ENCODE peak calls at places on chromosomes 2 and 18, in ten cellular contexts. One of them, this sample, is unnamed.
A peak's percentile ranks its signal among the peaks of the same experiment; 100 is the strongest.

GRCh38 chr2:171894612-171894947 is 536 bp upstream of the SLC25A12 start:
- DNase-seq in IMR-90: no peak
- DNase-seq in bronchial epithelial cell: no peak
- DNase-seq in A549: peak; percentile 4
- DNase-seq in astrocyte of the spinal cord: no peak
- DNase-seq in breast epithelium: no peak
- DNase-seq in heart right ventricle: no peak
- DNase-seq in heart left ventricle: no peak
- DNase-seq in fibroblast of lung: no peak
- DNase-seq in cardiac muscle cell: no peak
- DNase-seq in this sample: no peak

GRCh38 chr2:19764998-19765397 is 136.8 kb downstream of the TTC32 start:
- DNase-seq in A549: no peak
- DNase-seq in breast epithelium: no peak
- DNase-seq in bronchial epithelial cell: no peak
- DNase-seq in heart left ventricle: no peak
- DNase-seq in IMR-90: peak; percentile 65
- DNase-seq in heart right ventricle: no peak
- DNase-seq in fibroblast of lung: peak; percentile 59
- DNase-seq in astrocyte of the spinal cord: no peak
- DNase-seq in cardiac muscle cell: peak; percentile 56
- DNase-seq in this sample: no peak

GRCh38 chr2:102193074-102193473 is 6.3 kb downstream of the IL1RL2 start:
- DNase-seq in heart right ventricle: no peak
- DNase-seq in fibroblast of lung: no peak
- DNase-seq in breast epithelium: no peak
- DNase-seq in IMR-90: peak; percentile 54
- DNase-seq in heart left ventricle: no peak
- DNase-seq in bronchial epithelial cell: peak; percentile 82
- DNase-seq in cardiac muscle cell: no peak
- DNase-seq in A549: no peak
- DNase-seq in astrocyte of the spinal cord: peak; percentile 18
- DNase-seq in this sample: no peak

GRCh38 chr18:62001396-62001795 is 108.6 kb upstream of the RNF152 start:
- DNase-seq in heart right ventricle: no peak
- DNase-seq in IMR-90: no peak
- DNase-seq in fibroblast of lung: no peak
- DNase-seq in bronchial epithelial cell: no peak
- DNase-seq in cardiac muscle cell: no peak
- DNase-seq in heart left ventricle: no peak
- DNase-seq in A549: no peak
- DNase-seq in breast epithelium: no peak
- DNase-seq in astrocyte of the spinal cord: no peak
- DNase-seq in this sample: no peak

GRCh38 chr2:147382322-147382948 is 462.4 kb upstream of the ACVR2A start:
- DNase-seq in IMR-90: no peak
- DNase-seq in cardiac muscle cell: no peak
- DNase-seq in breast epithelium: peak; percentile 53
- DNase-seq in bronchial epithelial cell: peak; percentile 97
- DNase-seq in heart right ventricle: no peak
- DNase-seq in A549: no peak
- DNase-seq in heart left ventricle: no peak
- DNase-seq in astrocyte of the spinal cord: no peak
- DNase-seq in fibroblast of lung: no peak
- DNase-seq in this sample: no peak

GRCh38 chr18:66695281-66695680 is 91.4 kb upstream of the CDH19 start:
- DNase-seq in fibroblast of lung: no peak
- DNase-seq in heart left ventricle: no peak
- DNase-seq in IMR-90: no peak
- DNase-seq in heart right ventricle: no peak
- DNase-seq in bronchial epithelial cell: no peak
- DNase-seq in astrocyte of the spinal cord: no peak
- DNase-seq in cardiac muscle cell: no peak
- DNase-seq in breast epithelium: no peak
- DNase-seq in A549: no peak
- DNase-seq in this sample: no peak

GRCh38 chr18:435940-436339 is 64.6 kb downstream of the COLEC12 start:
- DNase-seq in A549: no peak
- DNase-seq in astrocyte of the spinal cord: peak; percentile 47
- DNase-seq in bronchial epithelial cell: no peak
- DNase-seq in breast epithelium: no peak
- DNase-seq in heart left ventricle: no peak
- DNase-seq in IMR-90: peak; percentile 43
- DNase-seq in heart right ventricle: no peak
- DNase-seq in cardiac muscle cell: no peak
- DNase-seq in fibroblast of lung: no peak
- DNase-seq in this sample: no peak

GRCh38 chr2:146227395-146228393 is 1617.1 kb upstream of the ACVR2A start:
- DNase-seq in IMR-90: no peak
- DNase-seq in A549: no peak
- DNase-seq in heart right ventricle: no peak
- DNase-seq in heart left ventricle: no peak
- DNase-seq in astrocyte of the spinal cord: no peak
- DNase-seq in cardiac muscle cell: no peak
- DNase-seq in breast epithelium: no peak
- DNase-seq in bronchial epithelial cell: no peak
- DNase-seq in fibroblast of lung: no peak
- DNase-seq in this sample: no peak

GRCh38 chr2:219684721-219685689 is 57.6 kb downstream of the SLC4A3 start:
- DNase-seq in astrocyte of the spinal cord: peak; percentile 48
- DNase-seq in fibroblast of lung: peak; percentile 62
- DNase-seq in IMR-90: peak; percentile 43
- DNase-seq in cardiac muscle cell: peak; percentile 91
- DNase-seq in heart left ventricle: peak; percentile 49
- DNase-seq in bronchial epithelial cell: peak; percentile 93
- DNase-seq in A549: no peak
- DNase-seq in breast epithelium: peak; percentile 92
- DNase-seq in heart right ventricle: peak; percentile 44
- DNase-seq in this sample: no peak

GRCh38 chr2:173571021-173571821 is 216.5 kb downstream of the CDCA7 start:
- DNase-seq in bronchial epithelial cell: peak; percentile 59
- DNase-seq in IMR-90: peak; percentile 39
- DNase-seq in fibroblast of lung: peak; percentile 73
- DNase-seq in astrocyte of the spinal cord: peak; percentile 55
- DNase-seq in breast epithelium: peak; percentile 17
- DNase-seq in A549: peak; percentile 75
- DNase-seq in cardiac muscle cell: peak; percentile 62
- DNase-seq in heart right ventricle: no peak
- DNase-seq in heart left ventricle: no peak
- DNase-seq in this sample: no peak

GRCh38 chr18:58009166-58009565 is 34.9 kb upstream of the NEDD4L start:
- DNase-seq in heart left ventricle: no peak
- DNase-seq in heart right ventricle: no peak
- DNase-seq in breast epithelium: no peak
- DNase-seq in IMR-90: no peak
- DNase-seq in bronchial epithelial cell: no peak
- DNase-seq in A549: peak; percentile 31
- DNase-seq in fibroblast of lung: no peak
- DNase-seq in cardiac muscle cell: peak; percentile 46
- DNase-seq in astrocyte of the spinal cord: no peak
- DNase-seq in this sample: no peak

GRCh38 chr2:176561706-176562105 is 292.5 kb downstream of the MTX2 start:
- DNase-seq in heart right ventricle: no peak
- DNase-seq in A549: peak; percentile 33
- DNase-seq in astrocyte of the spinal cord: peak; percentile 50
- DNase-seq in cardiac muscle cell: peak; percentile 34
- DNase-seq in breast epithelium: no peak
- DNase-seq in bronchial epithelial cell: no peak
- DNase-seq in IMR-90: peak; percentile 71
- DNase-seq in heart left ventricle: no peak
- DNase-seq in fibroblast of lung: no peak
- DNase-seq in this sample: no peak

GRCh38 chr2:121502246-121502645 is 28.4 kb upstream of the RNU4ATAC start:
- DNase-seq in A549: no peak
- DNase-seq in astrocyte of the spinal cord: peak; percentile 80
- DNase-seq in breast epithelium: no peak
- DNase-seq in fibroblast of lung: peak; percentile 74
- DNase-seq in cardiac muscle cell: peak; percentile 22
- DNase-seq in heart right ventricle: no peak
- DNase-seq in IMR-90: peak; percentile 73
- DNase-seq in bronchial epithelial cell: peak; percentile 91
- DNase-seq in heart left ventricle: no peak
- DNase-seq in this sample: no peak

DNA sequence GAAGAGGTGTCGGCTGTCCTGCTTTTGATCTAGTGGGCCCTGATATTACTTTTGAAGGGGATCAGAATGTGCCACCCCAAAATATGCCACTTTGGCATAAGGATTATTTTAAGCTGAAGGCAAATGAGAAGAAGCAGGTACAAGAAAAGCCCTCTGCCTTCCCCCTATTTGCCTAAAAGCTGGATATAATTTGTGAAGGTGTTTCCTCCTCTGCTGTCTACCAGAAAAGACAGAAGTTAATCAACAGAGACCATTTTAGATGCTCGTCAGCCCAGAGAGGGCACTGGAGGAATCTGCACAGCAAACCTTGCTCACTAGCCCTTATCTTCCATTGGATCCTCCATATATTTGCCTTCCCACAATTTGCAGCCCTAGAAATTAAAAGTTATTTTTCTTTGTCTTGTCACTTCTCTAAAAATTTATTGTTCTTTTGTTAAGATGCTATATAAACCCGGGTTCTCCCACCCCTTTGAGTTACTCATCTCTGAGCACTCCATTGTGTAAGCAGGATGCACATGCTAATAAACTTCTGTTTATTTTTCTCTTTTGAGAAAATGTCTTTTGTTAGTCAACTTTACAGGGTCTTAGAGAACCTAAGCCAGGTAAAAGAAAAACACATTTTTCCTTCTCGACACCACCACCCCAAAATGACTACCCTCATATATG is 163.2 kb upstream of the SLC1A4 start:
- DNase-seq in breast epithelium: no peak
- DNase-seq in IMR-90: peak; percentile 22
- DNase-seq in heart right ventricle: no peak
- DNase-seq in heart left ventricle: no peak
- DNase-seq in bronchial epithelial cell: no peak
- DNase-seq in cardiac muscle cell: no peak
- DNase-seq in astrocyte of the spinal cord: no peak
- DNase-seq in fibroblast of lung: no peak
- DNase-seq in A549: no peak
- DNase-seq in this sample: no peak
- H3K4me3 ChIP-seq in breast epithelium: no peak overlapping the region
- H3K4me3 ChIP-seq in IMR-90: no peak overlapping the region
- H3K4me3 ChIP-seq in heart right ventricle: no peak overlapping the region
- H3K4me3 ChIP-seq in heart left ventricle: no peak overlapping the region
- H3K4me3 ChIP-seq in bronchial epithelial cell: no peak overlapping the region
- H3K4me3 ChIP-seq in cardiac muscle cell: no peak overlapping the region
- H3K4me3 ChIP-seq in astrocyte of the spinal cord: no peak overlapping the region
- H3K4me3 ChIP-seq in fibroblast of lung: no peak overlapping the region
- H3K4me3 ChIP-seq in A549: no peak overlapping the region
- H3K4me3 ChIP-seq in this sample: no peak overlapping the region

GRCh38 chr2:165844216-165844615 is 50.2 kb upstream of the GALNT3 start:
- DNase-seq in heart left ventricle: no peak
- DNase-seq in A549: no peak
- DNase-seq in heart right ventricle: no peak
- DNase-seq in bronchial epithelial cell: no peak
- DNase-seq in astrocyte of the spinal cord: no peak
- DNase-seq in IMR-90: no peak
- DNase-seq in breast epithelium: no peak
- DNase-seq in cardiac muscle cell: no peak
- DNase-seq in fibroblast of lung: no peak
- DNase-seq in this sample: no peak

GRCh38 chr2:165835363-165835762 is 41.3 kb upstream of the GALNT3 start:
- DNase-seq in IMR-90: no peak
- DNase-seq in cardiac muscle cell: no peak
- DNase-seq in fibroblast of lung: no peak
- DNase-seq in breast epithelium: no peak
- DNase-seq in bronchial epithelial cell: no peak
- DNase-seq in astrocyte of the spinal cord: no peak
- DNase-seq in heart left ventricle: no peak
- DNase-seq in heart right ventricle: no peak
- DNase-seq in A549: no peak
- DNase-seq in this sample: no peak

GRCh38 chr2:165840333-165840958 is 46.4 kb upstream of the GALNT3 start:
- DNase-seq in heart left ventricle: no peak
- DNase-seq in breast epithelium: no peak
- DNase-seq in heart right ventricle: no peak
- DNase-seq in IMR-90: no peak
- DNase-seq in fibroblast of lung: no peak
- DNase-seq in cardiac muscle cell: no peak
- DNase-seq in astrocyte of the spinal cord: no peak
- DNase-seq in bronchial epithelial cell: no peak
- DNase-seq in A549: no peak
- DNase-seq in this sample: no peak

GRCh38 chr2:165837122-165837521 is 43.1 kb upstream of the GALNT3 start:
- DNase-seq in cardiac muscle cell: no peak
- DNase-seq in fibroblast of lung: no peak
- DNase-seq in A549: peak; percentile 7
- DNase-seq in heart left ventricle: no peak
- DNase-seq in astrocyte of the spinal cord: peak; percentile 61
- DNase-seq in IMR-90: peak; percentile 66
- DNase-seq in bronchial epithelial cell: peak; percentile 80
- DNase-seq in heart right ventricle: no peak
- DNase-seq in breast epithelium: no peak
- DNase-seq in this sample: no peak

DNA sequence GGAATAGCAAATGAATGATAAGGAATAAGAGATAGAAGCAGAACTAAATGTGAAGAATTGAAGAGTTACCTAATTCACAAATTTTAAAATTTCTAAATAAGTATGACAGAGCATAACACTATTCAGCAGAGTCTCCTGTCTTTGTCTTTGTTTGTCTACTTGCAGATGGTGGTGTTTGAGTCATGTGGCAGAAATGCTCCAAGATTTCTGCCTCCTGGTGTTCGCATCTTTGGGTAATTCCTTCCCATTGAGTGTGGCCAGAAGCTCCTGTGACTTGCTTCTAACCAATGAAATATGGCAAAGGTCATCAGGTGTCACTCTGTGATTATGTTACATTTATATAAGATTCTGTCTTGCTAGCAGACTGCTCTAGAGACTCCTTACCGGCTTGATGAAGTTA is 45.6 kb upstream of the GALNT3 start:
- DNase-seq in breast epithelium: no peak
- DNase-seq in heart right ventricle: no peak
- DNase-seq in astrocyte of the spinal cord: peak; percentile 36
- DNase-seq in heart left ventricle: no peak
- DNase-seq in A549: peak; percentile 3
- DNase-seq in IMR-90: peak; percentile 81
- DNase-seq in fibroblast of lung: no peak
- DNase-seq in cardiac muscle cell: no peak
- DNase-seq in bronchial epithelial cell: peak; percentile 62
- DNase-seq in this sample: no peak
- TF ChIP-seq CTCF in breast epithelium: no peak
- TF ChIP-seq CTCF in heart right ventricle: no peak
- TF ChIP-seq CTCF in astrocyte of the spinal cord: no peak
- TF ChIP-seq CTCF in heart left ventricle: no peak
- TF ChIP-seq CTCF in A549: no peak
- TF ChIP-seq CTCF in IMR-90: peak; percentile 21
- TF ChIP-seq CTCF in fibroblast of lung: no peak
- TF ChIP-seq CTCF in cardiac muscle cell: no peak
- TF ChIP-seq CTCF in bronchial epithelial cell: no peak
- TF ChIP-seq CTCF in this sample: no peak

GRCh38 chr2:207465894-207466293 is 63.9 kb upstream of the CREB1 start:
- DNase-seq in bronchial epithelial cell: peak; percentile 22
- DNase-seq in heart left ventricle: no peak
- DNase-seq in heart right ventricle: no peak
- DNase-seq in breast epithelium: no peak
- DNase-seq in A549: no peak
- DNase-seq in astrocyte of the spinal cord: no peak
- DNase-seq in fibroblast of lung: no peak
- DNase-seq in IMR-90: no peak
- DNase-seq in cardiac muscle cell: no peak
- DNase-seq in this sample: no peak
- H3K4me3 ChIP-seq in bronchial epithelial cell: no peak overlapping the region
- H3K4me3 ChIP-seq in heart left ventricle: no peak overlapping the region
- H3K4me3 ChIP-seq in heart right ventricle: no peak overlapping the region
- H3K4me3 ChIP-seq in breast epithelium: no peak overlapping the region
- H3K4me3 ChIP-seq in A549: no peak overlapping the region
- H3K4me3 ChIP-seq in astrocyte of the spinal cord: no peak overlapping the region
- H3K4me3 ChIP-seq in fibroblast of lung: no peak overlapping the region
- H3K4me3 ChIP-seq in IMR-90: no peak overlapping the region
- H3K4me3 ChIP-seq in cardiac muscle cell: no peak overlapping the region
- H3K4me3 ChIP-seq in this sample: no peak overlapping the region

GRCh38 chr2:28952806-28953190 is 28.3 kb upstream of the TOGARAM2 start:
- DNase-seq in astrocyte of the spinal cord: no peak
- DNase-seq in bronchial epithelial cell: no peak
- DNase-seq in IMR-90: no peak
- DNase-seq in A549: peak; percentile 59
- DNase-seq in fibroblast of lung: no peak
- DNase-seq in breast epithelium: no peak
- DNase-seq in heart right ventricle: no peak
- DNase-seq in heart left ventricle: no peak
- DNase-seq in cardiac muscle cell: no peak
- DNase-seq in this sample: no peak
- TF ChIP-seq CTCF in astrocyte of the spinal cord: no peak
- TF ChIP-seq CTCF in bronchial epithelial cell: peak; percentile 18
- TF ChIP-seq CTCF in IMR-90: no peak
- TF ChIP-seq CTCF in A549: peak; percentile 42
- TF ChIP-seq CTCF in fibroblast of lung: no peak
- TF ChIP-seq CTCF in breast epithelium: no peak
- TF ChIP-seq CTCF in heart right ventricle: peak; percentile 12
- TF ChIP-seq CTCF in heart left ventricle: peak; percentile 22
- TF ChIP-seq CTCF in cardiac muscle cell: no peak
- TF ChIP-seq CTCF in this sample: no peak